ENCODE peak calls at places on chromosome 14, in ten cellular contexts. U is AG10803, Y is lower leg skin, L is EL, B is RPMI7951, J is GM13976, V is HTR-8/SVneo, N is GM10248, G is iris pigment epithelial cell, O is omental fat pad. K is an unnamed sample.

GRCh38 chr14:60327447-60328331 is 78.7 kb downstream of the PPM1A start:
- DNase-seq in O (no peak), B (no peak), L (peak), G (peak), U (peak), N (peak), J (peak), V (no peak), Y (no peak), K (no peak)

GRCh38 chr14:23869078-23869719 is 84.4 kb upstream of the DHRS4 start:
- DNase-seq in L (no peak), G (no peak), J (no peak), Y (no peak), N (no peak), U (no peak), O (no peak), B (no peak), V (no peak), K (no peak)

GRCh38 chr14:90034156-90034555 is 27.6 kb upstream of the KCNK13 start:
- DNase-seq in V (no peak), J (no peak), G (no peak), L (no peak), Y (no peak), B (no peak), O (no peak), U (no peak), N (no peak), K (no peak)

GRCh38 chr14:31950760-31951637 is 126.1 kb upstream of the ARHGAP5 start:
- DNase-seq in Y (no peak), N (no peak), G (peak), B (peak), U (peak), V (peak), O (peak), L (peak), J (no peak), K (peak)

GRCh38 chr14:59333668-59334067 is 131.5 kb downstream of the GPR135 start:
- DNase-seq in J (no peak), G (peak), U (peak), O (no peak), L (peak), V (peak), N (no peak), Y (no peak), B (peak), K (peak)

GRCh38 chr14:39097159-39097558 is 5.9 kb downstream of the SEC23A start:
- DNase-seq in B (no peak), U (no peak), L (peak), Y (no peak), V (peak), J (peak), G (peak), N (no peak), O (no peak), K (no peak)

GRCh38 chr14:59576332-59577294 is at the start of gene CCDC175:
- DNase-seq in B (peak), J (peak), L (peak), Y (peak), O (peak), G (peak), N (peak), V (peak), U (peak), K (peak)

GRCh38 chr14:54854181-54854580 is 48.4 kb downstream of the GCH1 start:
- DNase-seq in N (no peak), B (no peak), O (no peak), L (no peak), V (no peak), U (no peak), Y (no peak), G (no peak), J (no peak), K (no peak)

GRCh38 chr14:76773188-76773885 is 12.1 kb downstream of the VASH1 start:
- DNase-seq in O (no peak), Y (peak), J (no peak), N (no peak), U (peak), G (peak), L (peak), B (peak), V (peak), K (peak)

GRCh38 chr14:96146131-96146771 is 58.4 kb upstream of the BDKRB2 start:
- DNase-seq in N (no peak), L (peak), G (peak), Y (no peak), J (no peak), V (peak), O (no peak), U (peak), B (peak), K (peak)

GRCh38 chr14:85195872-85196477 is 334.0 kb upstream of the FLRT2 start:
- DNase-seq in L (peak), N (no peak), V (no peak), O (no peak), G (no peak), Y (no peak), B (no peak), U (peak), J (no peak), K (peak)

GRCh38 chr14:56125772-56126411 is 7.7 kb downstream of the PELI2 start:
- DNase-seq in U (no peak), V (no peak), O (no peak), Y (no peak), N (no peak), L (no peak), B (no peak), J (no peak), G (no peak), K (no peak)

K was measured in hepatic stellate cell.